ENCODE peak calls at places on chromosomes 12 and 14, in nine cellular contexts. E is lower lobe of right lung, K is Caco-2, Z is neural crest cell, S is Calu3, Q is upper lobe of right lung, M is ovary, W is stomach, J is fibroblast of the aortic adventitia. T is an unnamed sample.
A peak's percentile ranks its signal among the peaks of the same experiment; 100 is the strongest.

GRCh38 chr12:103326190-103326589 is 169.6 kb downstream of the C12orf42 start:
- DNase-seq in E (no peak), K (no peak), Z (no peak), S (no peak), Q (no peak), M (no peak), W (no peak), J (no peak), T (peak; percentile 39)

GRCh38 chr12:89069431-89069830 is 282.9 kb downstream of the DUSP6 start:
- DNase-seq in E (no peak), K (no peak), Z (no peak), S (no peak), Q (no peak), M (no peak), W (no peak), J (peak; percentile 41), T (no peak)

GRCh38 chr14:70716483-70716882 is 74.8 kb downstream of the TTC9 start:
- DNase-seq in E (no peak), K (peak; percentile 47), Z (no peak), S (no peak), Q (no peak), M (no peak), W (no peak), J (no peak), T (no peak)

GRCh38 chr14:77309122-77309521 is 11.6 kb downstream of the POMT2 start:
- DNase-seq in E (no peak), K (no peak), Z (no peak), S (no peak), Q (no peak), M (no peak), W (no peak), J (no peak), T (no peak)

GRCh38 chr14:100866666-100867630 is 36.6 kb downstream of the RTL1 start:
- DNase-seq in E (peak; percentile 19), K (no peak), Z (no peak), S (no peak), Q (peak; percentile 46), M (no peak), W (no peak), J (no peak), T (no peak)

GRCh38 chr12:116222358-116222757 is 55.1 kb downstream of the MED13L start:
- DNase-seq in E (no peak), K (no peak), Z (no peak), S (peak; percentile 57), Q (no peak), M (peak; percentile 93), W (peak; percentile 82), J (peak; percentile 94), T (no peak)

GRCh38 chr14:52314521-52315354 is 626 bp downstream of the PTGER2 start:
- DNase-seq in E (peak; percentile 69), K (peak; percentile 26), Z (peak; percentile 9), S (peak; percentile 12), Q (peak; percentile 74), M (peak; percentile 32), W (peak; percentile 34), J (peak; percentile 34), T (peak; percentile 51)

GRCh38 chr12:12606793-12607589 is 4.7 kb upstream of the CREBL2 start:
- DNase-seq in E (no peak), K (no peak), Z (no peak), S (peak; percentile 23), Q (no peak), M (no peak), W (no peak), J (peak; percentile 72), T (peak; percentile 56)

GRCh38 chr14:98237939-98238338 is 1034.1 kb downstream of the BCL11B start:
- DNase-seq in E (no peak), K (no peak), Z (no peak), S (no peak), Q (no peak), M (no peak), W (no peak), J (no peak), T (no peak)

GRCh38 chr14:98233656-98234055 is 1038.3 kb downstream of the BCL11B start:
- DNase-seq in E (no peak), K (no peak), Z (no peak), S (no peak), Q (no peak), M (no peak), W (no peak), J (no peak), T (no peak)

GRCh38 chr14:98234208-98234607 is 1037.8 kb downstream of the BCL11B start:
- DNase-seq in E (no peak), K (no peak), Z (no peak), S (no peak), Q (no peak), M (no peak), W (no peak), J (no peak), T (no peak)

GRCh38 chr14:98240396-98240795 is 1031.6 kb downstream of the BCL11B start:
- DNase-seq in E (no peak), K (no peak), Z (no peak), S (no peak), Q (no peak), M (no peak), W (no peak), J (no peak), T (no peak)

GRCh38 chr14:98236314-98236713 is 1035.7 kb downstream of the BCL11B start:
- DNase-seq in E (no peak), K (no peak), Z (no peak), S (no peak), Q (no peak), M (no peak), W (no peak), J (no peak), T (no peak)
- TF ChIP-seq CTCF in E (no peak), K (no peak), Z (no peak), S (no peak), Q (no peak), M (no peak), W (no peak), J (no peak), T (no peak)

GRCh38 chr12:79406993-79407392 is 283.8 kb downstream of the PAWR start:
- DNase-seq in E (no peak), K (no peak), Z (no peak), S (no peak), Q (no peak), M (no peak), W (no peak), J (no peak), T (no peak)

GRCh38 chr12:79408665-79409064 is 282.1 kb downstream of the PAWR start:
- DNase-seq in E (no peak), K (no peak), Z (no peak), S (no peak), Q (no peak), M (no peak), W (no peak), J (no peak), T (no peak)

GRCh38 chr12:79411791-79412190 is 279.0 kb downstream of the PAWR start:
- DNase-seq in E (no peak), K (no peak), Z (no peak), S (no peak), Q (no peak), M (no peak), W (no peak), J (no peak), T (no peak)

GRCh38 chr12:79409562-79409961 is 281.2 kb downstream of the PAWR start:
- DNase-seq in E (no peak), K (no peak), Z (no peak), S (no peak), Q (no peak), M (no peak), W (no peak), J (peak; percentile 90), T (no peak)

DNA sequence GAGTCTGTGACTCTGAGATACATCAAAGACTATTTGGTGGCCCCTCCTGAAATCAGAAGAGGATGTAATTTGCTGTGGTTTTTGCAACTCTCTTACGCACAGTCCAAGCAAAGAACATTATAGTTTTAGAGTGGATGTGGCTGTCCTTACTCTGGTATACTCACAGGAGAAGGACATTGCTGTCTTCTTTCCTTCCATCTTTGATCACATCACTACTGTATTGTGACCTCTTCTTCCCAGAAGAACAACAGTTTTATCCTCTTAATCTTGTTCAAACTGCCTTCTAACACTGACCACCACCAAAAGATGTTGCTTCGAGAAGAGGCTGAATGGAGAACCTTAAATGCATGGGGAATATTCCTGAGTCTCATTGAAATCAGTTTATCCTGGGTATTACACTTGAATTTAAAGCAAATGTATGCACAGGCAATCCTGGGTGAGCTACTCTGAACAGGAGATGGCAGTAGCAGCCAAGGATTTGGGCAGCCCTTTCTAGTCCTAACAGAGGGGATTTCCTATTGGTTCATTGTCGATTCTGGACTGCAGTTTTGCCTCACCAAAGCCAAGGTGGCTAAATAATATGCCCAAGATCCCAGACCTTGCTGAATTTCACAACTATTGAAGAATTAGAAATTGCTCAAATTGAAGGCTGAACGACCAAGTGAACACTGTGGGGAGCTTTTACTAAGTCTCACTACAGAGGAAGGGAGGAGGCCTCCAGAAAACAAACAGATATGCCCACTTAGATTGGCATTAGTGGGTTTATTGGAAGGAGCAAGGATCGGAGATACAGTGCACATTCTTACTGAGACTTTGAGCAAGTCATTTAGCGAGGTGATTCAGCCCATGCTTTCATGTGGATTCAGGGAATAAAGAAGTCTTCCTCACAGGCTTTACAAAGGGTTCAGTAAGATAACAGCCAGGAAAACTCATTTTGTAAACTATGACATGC is 282.8 kb downstream of the PAWR start:
- DNase-seq in E (no peak), K (peak; percentile 85), Z (peak; percentile 9), S (peak; percentile 82), Q (no peak), M (peak; percentile 65), W (peak; percentile 57), J (peak; percentile 94), T (peak; percentile 25)
- TF ChIP-seq CTCF in E (peak; percentile 59), K (peak; percentile 87), Z (peak; percentile 80), S (peak; percentile 62), Q (peak; percentile 60), M (peak; percentile 22), W (peak; percentile 83), J (peak; percentile 81), T (peak; percentile 46)

DNA sequence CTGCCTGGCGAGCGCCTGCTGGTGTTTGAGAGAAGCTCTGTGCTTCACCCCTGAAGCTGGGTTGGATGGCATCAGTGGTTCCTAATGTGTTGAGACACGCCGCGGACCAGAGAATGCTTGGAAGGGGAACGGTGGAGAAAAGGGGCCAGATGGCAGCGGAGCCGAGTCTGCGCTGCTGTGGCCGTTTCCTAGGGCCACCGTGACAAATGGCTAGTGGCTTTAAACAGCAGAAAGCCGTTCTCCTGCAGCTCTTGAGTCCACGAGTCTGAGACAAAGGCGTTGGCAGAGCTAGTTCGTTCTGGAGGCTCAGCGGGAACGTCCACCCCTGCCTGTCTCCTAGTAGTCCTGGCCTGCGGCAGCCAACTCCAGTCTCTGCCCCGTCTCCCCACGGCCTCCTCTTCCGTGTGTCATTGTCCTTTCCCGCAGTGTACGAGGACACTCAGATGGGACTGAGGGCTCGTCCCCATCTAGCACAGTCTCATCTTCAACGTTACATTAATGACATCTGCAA is 103.6 kb downstream of the ADGRD1 start:
- DNase-seq in E (no peak), K (no peak), Z (no peak), S (no peak), Q (no peak), M (no peak), W (peak; percentile 24), J (no peak), T (no peak)
- TF ChIP-seq CTCF in E (no peak), K (no peak), Z (no peak), S (no peak), Q (no peak), M (no peak), W (no peak), J (no peak), T (no peak)

GRCh38 chr14:99426265-99426664 is 54.4 kb downstream of the SETD3 start:
- DNase-seq in E (no peak), K (no peak), Z (no peak), S (no peak), Q (no peak), M (no peak), W (no peak), J (no peak), T (no peak)

GRCh38 chr14:99427632-99428315 is 52.9 kb downstream of the SETD3 start:
- DNase-seq in E (no peak), K (no peak), Z (no peak), S (no peak), Q (no peak), M (no peak), W (no peak), J (no peak), T (no peak)

GRCh38 chr14:99432491-99432890 is 48.2 kb downstream of the SETD3 start:
- DNase-seq in E (no peak), K (no peak), Z (no peak), S (no peak), Q (no peak), M (no peak), W (no peak), J (no peak), T (no peak)

GRCh38 chr14:99426796-99427346 is 53.8 kb downstream of the SETD3 start:
- DNase-seq in E (no peak), K (no peak), Z (no peak), S (no peak), Q (no peak), M (no peak), W (no peak), J (no peak), T (no peak)

GRCh38 chr14:99430491-99430890 is 50.2 kb downstream of the SETD3 start:
- DNase-seq in E (peak; percentile 56), K (peak; percentile 38), Z (no peak), S (peak; percentile 22), Q (no peak), M (no peak), W (peak; percentile 69), J (no peak), T (no peak)
- TF ChIP-seq CTCF in E (peak; percentile 33), K (peak; percentile 55), Z (peak; percentile 55), S (no peak), Q (peak; percentile 48), M (no peak), W (peak; percentile 45), J (peak; percentile 30), T (no peak)

T was measured in GM20000.